ENCODE peak calls at places on chromosomes 4 and X, in eight cellular contexts. One of them, this sample, is unnamed. For H3K36me3 and H3K4me1, the result is how much of the 10 kb centered on the place peaks cover.

GRCh38 chr4:48653217-48654014 is 126.7 kb downstream of the FRYL start:
- DNase-seq in PC-3: no peak
- DNase-seq in CD8-positive, alpha-beta T cell: no peak
- DNase-seq in psoas muscle: peak
- DNase-seq in esophagus muscularis mucosa: no peak
- DNase-seq in Panc1: no peak
- DNase-seq in pancreas: no peak
- DNase-seq in tibial artery: peak
- DNase-seq in this sample: no peak

GRCh38 chrX:45070116-45071007 is 130.3 kb downstream of the DIPK2B start:
- DNase-seq in PC-3: peak
- DNase-seq in CD8-positive, alpha-beta T cell: no peak
- DNase-seq in psoas muscle: no peak
- DNase-seq in esophagus muscularis mucosa: no peak
- DNase-seq in Panc1: peak
- DNase-seq in pancreas: no peak
- DNase-seq in tibial artery: peak
- DNase-seq in this sample: no peak

GRCh38 chrX:11287505-11287904 is 5.7 kb upstream of the AMELX start:
- DNase-seq in PC-3: no peak
- DNase-seq in CD8-positive, alpha-beta T cell: no peak
- DNase-seq in psoas muscle: no peak
- DNase-seq in esophagus muscularis mucosa: no peak
- DNase-seq in Panc1: no peak
- DNase-seq in pancreas: no peak
- DNase-seq in tibial artery: no peak
- DNase-seq in this sample: no peak

GRCh38 chrX:133670394-133670793 is 255.1 kb upstream of the GPC4 start:
- DNase-seq in PC-3: peak
- DNase-seq in CD8-positive, alpha-beta T cell: no peak
- DNase-seq in psoas muscle: no peak
- DNase-seq in esophagus muscularis mucosa: no peak
- DNase-seq in Panc1: peak
- DNase-seq in pancreas: no peak
- DNase-seq in tibial artery: no peak
- DNase-seq in this sample: no peak

GRCh38 chrX:79080131-79080530 is 64.4 kb upstream of the GPR174 start:
- DNase-seq in PC-3: no peak
- DNase-seq in CD8-positive, alpha-beta T cell: no peak
- DNase-seq in psoas muscle: no peak
- DNase-seq in esophagus muscularis mucosa: no peak
- DNase-seq in Panc1: no peak
- DNase-seq in pancreas: no peak
- DNase-seq in tibial artery: no peak
- DNase-seq in this sample: no peak

GRCh38 chr4:17310269-17310652 is 201.6 kb downstream of the QDPR start:
- DNase-seq in PC-3: no peak
- DNase-seq in CD8-positive, alpha-beta T cell: no peak
- DNase-seq in psoas muscle: no peak
- DNase-seq in esophagus muscularis mucosa: no peak
- DNase-seq in Panc1: no peak
- DNase-seq in pancreas: no peak
- DNase-seq in tibial artery: no peak
- DNase-seq in this sample: no peak

GRCh38 chr4:6200011-6200921 is at the start of gene JAKMIP1:
- DNase-seq in PC-3: peak
- DNase-seq in CD8-positive, alpha-beta T cell: peak
- DNase-seq in psoas muscle: peak
- DNase-seq in esophagus muscularis mucosa: no peak
- DNase-seq in Panc1: no peak
- DNase-seq in pancreas: peak
- DNase-seq in tibial artery: peak
- DNase-seq in this sample: peak

GRCh38 chr4:53459548-53459947 is 82.1 kb downstream of the FIP1L1 start:
- DNase-seq in PC-3: peak
- DNase-seq in CD8-positive, alpha-beta T cell: no peak
- DNase-seq in psoas muscle: no peak
- DNase-seq in esophagus muscularis mucosa: no peak
- DNase-seq in Panc1: no peak
- DNase-seq in pancreas: no peak
- DNase-seq in tibial artery: no peak
- DNase-seq in this sample: no peak

GRCh38 chr4:37908488-37909343 is 17.8 kb downstream of the TBC1D1 start:
- DNase-seq in PC-3: peak
- DNase-seq in CD8-positive, alpha-beta T cell: no peak
- DNase-seq in psoas muscle: no peak
- DNase-seq in esophagus muscularis mucosa: no peak
- DNase-seq in Panc1: no peak
- DNase-seq in pancreas: no peak
- DNase-seq in tibial artery: no peak
- DNase-seq in this sample: no peak

GRCh38 chr4:184097240-184097619 is 120.4 kb downstream of the ENPP6 start:
- DNase-seq in PC-3: no peak
- DNase-seq in CD8-positive, alpha-beta T cell: peak
- DNase-seq in psoas muscle: peak
- DNase-seq in esophagus muscularis mucosa: no peak
- DNase-seq in Panc1: no peak
- DNase-seq in pancreas: no peak
- DNase-seq in tibial artery: peak
- DNase-seq in this sample: peak

GRCh38 chr4:87240341-87240740 is 19.9 kb upstream of the KLHL8 start:
- DNase-seq in PC-3: peak
- DNase-seq in CD8-positive, alpha-beta T cell: no peak
- DNase-seq in psoas muscle: no peak
- DNase-seq in esophagus muscularis mucosa: no peak
- DNase-seq in Panc1: no peak
- DNase-seq in pancreas: no peak
- DNase-seq in tibial artery: no peak
- DNase-seq in this sample: no peak

GRCh38 chr4:5632043-5632440 is 76.3 kb downstream of the EVC2 start:
- DNase-seq in PC-3: no peak
- DNase-seq in CD8-positive, alpha-beta T cell: no peak
- DNase-seq in psoas muscle: no peak
- DNase-seq in esophagus muscularis mucosa: no peak
- DNase-seq in Panc1: no peak
- DNase-seq in pancreas: no peak
- DNase-seq in tibial artery: no peak
- DNase-seq in this sample: no peak

GRCh38 chr4:17766826-17767458 is 14.5 kb downstream of the FAM184B start:
- DNase-seq in PC-3: no peak
- DNase-seq in CD8-positive, alpha-beta T cell: no peak
- DNase-seq in psoas muscle: no peak
- DNase-seq in esophagus muscularis mucosa: peak
- DNase-seq in Panc1: no peak
- DNase-seq in pancreas: no peak
- DNase-seq in tibial artery: no peak
- DNase-seq in this sample: no peak

GRCh38 chr4:52883183-52883621 is 21.1 kb downstream of the RASL11B start:
- DNase-seq in PC-3: peak
- DNase-seq in CD8-positive, alpha-beta T cell: no peak
- DNase-seq in psoas muscle: no peak
- DNase-seq in esophagus muscularis mucosa: no peak
- DNase-seq in Panc1: no peak
- DNase-seq in pancreas: no peak
- DNase-seq in tibial artery: no peak
- DNase-seq in this sample: no peak

GRCh38 chrX:94123062-94123461 is 449.1 kb downstream of the FAM133A start:
- DNase-seq in PC-3: peak
- DNase-seq in CD8-positive, alpha-beta T cell: no peak
- DNase-seq in psoas muscle: no peak
- DNase-seq in esophagus muscularis mucosa: no peak
- DNase-seq in Panc1: no peak
- DNase-seq in pancreas: no peak
- DNase-seq in tibial artery: no peak
- DNase-seq in this sample: no peak

GRCh38 chr4:110175634-110176033 is 22.8 kb downstream of the ELOVL6 start:
- DNase-seq in PC-3: peak
- DNase-seq in CD8-positive, alpha-beta T cell: no peak
- DNase-seq in psoas muscle: no peak
- DNase-seq in esophagus muscularis mucosa: no peak
- DNase-seq in Panc1: no peak
- DNase-seq in pancreas: no peak
- DNase-seq in tibial artery: no peak
- DNase-seq in this sample: no peak

GRCh38 chr4:93466440-93466839 is 362.1 kb upstream of the ATOH1 start:
- DNase-seq in PC-3: no peak
- DNase-seq in CD8-positive, alpha-beta T cell: no peak
- DNase-seq in psoas muscle: no peak
- DNase-seq in esophagus muscularis mucosa: no peak
- DNase-seq in Panc1: no peak
- DNase-seq in pancreas: no peak
- DNase-seq in tibial artery: no peak
- DNase-seq in this sample: no peak

GRCh38 chr4:123452585-123452984 is 56.0 kb downstream of the SPRY1 start:
- DNase-seq in PC-3: peak
- DNase-seq in CD8-positive, alpha-beta T cell: no peak
- DNase-seq in psoas muscle: peak
- DNase-seq in esophagus muscularis mucosa: no peak
- DNase-seq in Panc1: peak
- DNase-seq in pancreas: peak
- DNase-seq in tibial artery: peak
- DNase-seq in this sample: no peak

GRCh38 chr4:139655116-139655515 is 10.5 kb upstream of the MGST2 start:
- DNase-seq in PC-3: peak
- DNase-seq in CD8-positive, alpha-beta T cell: no peak
- DNase-seq in psoas muscle: no peak
- DNase-seq in esophagus muscularis mucosa: no peak
- DNase-seq in Panc1: no peak
- DNase-seq in pancreas: no peak
- DNase-seq in tibial artery: no peak
- DNase-seq in this sample: no peak

GRCh38 chr4:26687728-26688127 is 103.8 kb downstream of the TBC1D19 start:
- DNase-seq in PC-3: peak
- DNase-seq in CD8-positive, alpha-beta T cell: no peak
- DNase-seq in psoas muscle: no peak
- DNase-seq in esophagus muscularis mucosa: no peak
- DNase-seq in Panc1: no peak
- DNase-seq in pancreas: no peak
- DNase-seq in tibial artery: no peak
- DNase-seq in this sample: no peak

GRCh38 chr4:3123201-3123671 is 48.8 kb downstream of the HTT start:
- DNase-seq in PC-3: no peak
- DNase-seq in CD8-positive, alpha-beta T cell: no peak
- DNase-seq in psoas muscle: no peak
- DNase-seq in esophagus muscularis mucosa: no peak
- DNase-seq in Panc1: no peak
- DNase-seq in pancreas: no peak
- DNase-seq in tibial artery: no peak
- DNase-seq in this sample: no peak

DNA sequence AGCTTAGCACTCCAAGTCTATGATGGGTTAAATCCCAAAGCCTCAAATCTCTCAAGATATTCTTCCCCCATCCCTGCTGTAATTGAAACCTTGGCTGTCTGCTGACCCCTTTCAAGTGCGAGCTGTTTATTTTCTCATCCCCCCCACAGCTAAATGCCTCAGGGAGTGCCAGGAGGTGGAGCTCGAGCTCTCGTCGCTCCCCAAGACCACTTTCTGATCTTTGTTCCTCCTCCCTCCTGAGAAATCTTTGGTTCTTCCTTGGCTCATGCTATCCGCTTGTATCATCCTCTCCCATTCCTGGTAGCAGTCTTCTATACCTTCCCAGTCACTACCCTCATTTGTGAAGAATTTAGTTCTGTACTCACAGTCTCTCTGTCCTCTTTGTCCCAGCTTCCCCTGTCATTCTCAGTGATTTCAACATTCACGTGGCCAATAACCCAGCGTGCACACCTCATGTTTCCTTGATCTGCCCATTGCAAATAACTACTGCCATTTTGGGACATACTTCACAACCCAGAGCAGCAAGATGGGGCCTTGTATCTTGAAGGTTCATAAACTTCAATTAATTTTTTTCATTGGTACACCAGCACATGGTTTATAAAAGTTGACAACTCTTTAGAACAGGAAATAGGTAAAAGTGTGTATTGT is 9.2 kb upstream of the SLC25A43 start:
- DNase-seq in PC-3: no peak
- DNase-seq in CD8-positive, alpha-beta T cell: no peak
- DNase-seq in psoas muscle: no peak
- DNase-seq in esophagus muscularis mucosa: no peak
- DNase-seq in Panc1: no peak
- DNase-seq in pancreas: no peak
- DNase-seq in tibial artery: no peak
- DNase-seq in this sample: no peak
- H3K36me3 ChIP-seq in PC-3: under half
- H3K36me3 ChIP-seq in CD8-positive, alpha-beta T cell: under half
- H3K36me3 ChIP-seq in psoas muscle: under half
- H3K36me3 ChIP-seq in esophagus muscularis mucosa: under half
- H3K36me3 ChIP-seq in Panc1: under half
- H3K36me3 ChIP-seq in pancreas: under half
- H3K36me3 ChIP-seq in tibial artery: under half
- H3K36me3 ChIP-seq in this sample: under half

DNA sequence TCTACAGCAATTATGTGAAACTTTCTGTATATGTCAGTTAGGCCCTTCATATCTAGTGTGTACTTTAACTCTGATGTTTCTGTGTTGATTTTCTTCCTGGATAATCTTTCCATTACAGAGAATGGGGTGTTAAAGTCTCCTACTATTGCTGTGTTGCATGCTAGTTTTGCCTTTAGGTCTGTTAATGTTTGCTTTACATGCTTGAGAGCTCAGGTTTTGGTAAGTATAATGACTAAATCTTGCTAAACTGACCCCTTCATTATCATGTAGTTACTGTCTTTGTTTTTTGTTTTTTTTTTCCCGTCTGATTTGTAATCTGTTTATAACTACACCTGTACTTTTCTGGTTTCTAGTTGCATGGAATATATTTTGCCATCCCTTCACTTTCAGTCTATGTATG is 63.6 kb upstream of the UGT2B15 start:
- DNase-seq in PC-3: no peak
- DNase-seq in CD8-positive, alpha-beta T cell: no peak
- DNase-seq in psoas muscle: no peak
- DNase-seq in esophagus muscularis mucosa: no peak
- DNase-seq in Panc1: no peak
- DNase-seq in pancreas: no peak
- DNase-seq in tibial artery: no peak
- DNase-seq in this sample: no peak
- H3K4me1 ChIP-seq in PC-3: under half
- H3K4me1 ChIP-seq in CD8-positive, alpha-beta T cell: under half
- H3K4me1 ChIP-seq in psoas muscle: under half
- H3K4me1 ChIP-seq in esophagus muscularis mucosa: under half
- H3K4me1 ChIP-seq in Panc1: under half
- H3K4me1 ChIP-seq in pancreas: under half
- H3K4me1 ChIP-seq in tibial artery: under half
- H3K4me1 ChIP-seq in this sample: under half

GRCh38 chr4:84158670-84159069 is 340.4 kb downstream of the NKX6-1 start:
- DNase-seq in PC-3: no peak
- DNase-seq in CD8-positive, alpha-beta T cell: no peak
- DNase-seq in psoas muscle: no peak
- DNase-seq in esophagus muscularis mucosa: no peak
- DNase-seq in Panc1: no peak
- DNase-seq in pancreas: no peak
- DNase-seq in tibial artery: no peak
- DNase-seq in this sample: no peak

GRCh38 chr4:84159767-84160166 is 339.3 kb downstream of the NKX6-1 start:
- DNase-seq in PC-3: peak
- DNase-seq in CD8-positive, alpha-beta T cell: no peak
- DNase-seq in psoas muscle: no peak
- DNase-seq in esophagus muscularis mucosa: no peak
- DNase-seq in Panc1: no peak
- DNase-seq in pancreas: no peak
- DNase-seq in tibial artery: no peak
- DNase-seq in this sample: no peak
- TF ChIP-seq CTCF in PC-3: peak
- TF ChIP-seq CTCF in CD8-positive, alpha-beta T cell: no peak
- TF ChIP-seq CTCF in psoas muscle: no peak
- TF ChIP-seq CTCF in esophagus muscularis mucosa: peak
- TF ChIP-seq CTCF in Panc1: no peak
- TF ChIP-seq CTCF in pancreas: no peak
- TF ChIP-seq CTCF in tibial artery: no peak
- TF ChIP-seq CTCF in this sample: no peak

GRCh38 chr4:24781999-24782745 is 13.2 kb upstream of the SOD3 start:
- DNase-seq in PC-3: peak
- DNase-seq in CD8-positive, alpha-beta T cell: no peak
- DNase-seq in psoas muscle: no peak
- DNase-seq in esophagus muscularis mucosa: peak
- DNase-seq in Panc1: no peak
- DNase-seq in pancreas: no peak
- DNase-seq in tibial artery: no peak
- DNase-seq in this sample: no peak
- H3K36me3 ChIP-seq in PC-3: under half
- H3K36me3 ChIP-seq in CD8-positive, alpha-beta T cell: under half
- H3K36me3 ChIP-seq in psoas muscle: under half
- H3K36me3 ChIP-seq in esophagus muscularis mucosa: under half
- H3K36me3 ChIP-seq in Panc1: under half
- H3K36me3 ChIP-seq in pancreas: under half
- H3K36me3 ChIP-seq in tibial artery: under half
- H3K36me3 ChIP-seq in this sample: under half

This sample was measured in spleen.